ENCODE peak calls at places on chromosomes 1 and 21, in six cellular contexts. One of them, this sample, is unnamed.

GRCh38 chr1:85406887-85407593 is 57.9 kb downstream of the DDAH1 start:
- DNase-seq in uterus: peak
- DNase-seq in body of pancreas: peak
- DNase-seq in thyroid gland: peak
- DNase-seq in tibial nerve: peak
- DNase-seq in K562: no peak
- DNase-seq in this sample: peak

GRCh38 chr1:169043823-169044222 is 62.7 kb upstream of the ATP1B1 start:
- DNase-seq in thyroid gland: no peak
- DNase-seq in body of pancreas: no peak
- DNase-seq in uterus: no peak
- DNase-seq in K562: no peak
- DNase-seq in tibial nerve: no peak
- DNase-seq in this sample: no peak

GRCh38 chr1:3219005-3219724 is 150.2 kb downstream of the PRDM16 start:
- DNase-seq in thyroid gland: peak
- DNase-seq in tibial nerve: peak
- DNase-seq in K562: no peak
- DNase-seq in body of pancreas: peak
- DNase-seq in uterus: peak
- DNase-seq in this sample: peak

GRCh38 chr1:38271116-38271633 is 224.6 kb upstream of the POU3F1 start:
- DNase-seq in thyroid gland: no peak
- DNase-seq in uterus: no peak
- DNase-seq in tibial nerve: no peak
- DNase-seq in K562: no peak
- DNase-seq in body of pancreas: no peak
- DNase-seq in this sample: no peak

GRCh38 chr21:44869860-44870747 is 3.4 kb downstream of the PTTG1IP start:
- DNase-seq in tibial nerve: peak
- DNase-seq in K562: no peak
- DNase-seq in body of pancreas: peak
- DNase-seq in uterus: peak
- DNase-seq in thyroid gland: no peak
- DNase-seq in this sample: peak

GRCh38 chr1:18792747-18793146 is 66.7 kb downstream of the TAS1R2 start:
- DNase-seq in K562: no peak
- DNase-seq in uterus: no peak
- DNase-seq in body of pancreas: no peak
- DNase-seq in tibial nerve: no peak
- DNase-seq in thyroid gland: no peak
- DNase-seq in this sample: no peak

GRCh38 chr1:43921022-43921421 is 12.6 kb upstream of the ARTN start:
- DNase-seq in thyroid gland: no peak
- DNase-seq in uterus: no peak
- DNase-seq in K562: no peak
- DNase-seq in body of pancreas: no peak
- DNase-seq in tibial nerve: no peak
- DNase-seq in this sample: no peak

GRCh38 chr1:100896481-100896982 is 642 bp downstream of the SLC30A7 start:
- DNase-seq in body of pancreas: peak
- DNase-seq in uterus: no peak
- DNase-seq in thyroid gland: peak
- DNase-seq in K562: peak
- DNase-seq in tibial nerve: no peak
- DNase-seq in this sample: peak

GRCh38 chr1:160672789-160673695 is 26.2 kb upstream of the SLAMF1 start:
- DNase-seq in K562: no peak
- DNase-seq in tibial nerve: no peak
- DNase-seq in thyroid gland: no peak
- DNase-seq in uterus: no peak
- DNase-seq in body of pancreas: no peak
- DNase-seq in this sample: no peak

GRCh38 chr1:91806777-91807700 is 78.9 kb downstream of the TGFBR3 start:
- DNase-seq in thyroid gland: no peak
- DNase-seq in body of pancreas: no peak
- DNase-seq in tibial nerve: no peak
- DNase-seq in K562: no peak
- DNase-seq in uterus: no peak
- DNase-seq in this sample: no peak

GRCh38 chr1:2290171-2290578 is 62.1 kb downstream of the SKI start:
- DNase-seq in body of pancreas: no peak
- DNase-seq in K562: peak
- DNase-seq in tibial nerve: no peak
- DNase-seq in uterus: no peak
- DNase-seq in thyroid gland: no peak
- DNase-seq in this sample: no peak

GRCh38 chr1:64318428-64318827 is 115.0 kb downstream of the UBE2U start:
- DNase-seq in K562: no peak
- DNase-seq in tibial nerve: no peak
- DNase-seq in body of pancreas: no peak
- DNase-seq in uterus: no peak
- DNase-seq in thyroid gland: no peak
- DNase-seq in this sample: no peak

GRCh38 chr1:45957684-45958083 is 154.3 kb downstream of the MAST2 start:
- DNase-seq in uterus: no peak
- DNase-seq in body of pancreas: peak
- DNase-seq in thyroid gland: no peak
- DNase-seq in K562: no peak
- DNase-seq in tibial nerve: no peak
- DNase-seq in this sample: no peak

GRCh38 chr1:4176841-4177240 is 276.8 kb upstream of the C1orf174 start:
- DNase-seq in body of pancreas: no peak
- DNase-seq in uterus: no peak
- DNase-seq in K562: no peak
- DNase-seq in thyroid gland: no peak
- DNase-seq in tibial nerve: no peak
- DNase-seq in this sample: no peak

GRCh38 chr21:28111151-28111619 is 881.5 kb downstream of the LTN1 start:
- DNase-seq in K562: no peak
- DNase-seq in body of pancreas: peak
- DNase-seq in thyroid gland: no peak
- DNase-seq in tibial nerve: peak
- DNase-seq in uterus: peak
- DNase-seq in this sample: peak

GRCh38 chr1:94068831-94069648 is 51.9 kb downstream of the ABCA4 start:
- DNase-seq in thyroid gland: peak
- DNase-seq in tibial nerve: no peak
- DNase-seq in K562: no peak
- DNase-seq in body of pancreas: peak
- DNase-seq in uterus: no peak
- DNase-seq in this sample: peak

GRCh38 chr1:204349602-204350001 is 10.1 kb downstream of the PLEKHA6 start:
- DNase-seq in K562: no peak
- DNase-seq in body of pancreas: no peak
- DNase-seq in uterus: no peak
- DNase-seq in tibial nerve: no peak
- DNase-seq in thyroid gland: no peak
- DNase-seq in this sample: no peak

GRCh38 chr1:16206547-16207317 is 5.7 kb downstream of the ARHGEF19 start:
- DNase-seq in K562: peak
- DNase-seq in uterus: peak
- DNase-seq in body of pancreas: peak
- DNase-seq in thyroid gland: peak
- DNase-seq in tibial nerve: peak
- DNase-seq in this sample: peak

GRCh38 chr1:68010094-68010493 is 40.3 kb downstream of the DIRAS3 start:
- DNase-seq in K562: no peak
- DNase-seq in body of pancreas: no peak
- DNase-seq in tibial nerve: no peak
- DNase-seq in uterus: no peak
- DNase-seq in thyroid gland: no peak
- DNase-seq in this sample: no peak

GRCh38 chr1:85417876-85418275 is 47.1 kb downstream of the DDAH1 start:
- DNase-seq in body of pancreas: no peak
- DNase-seq in K562: no peak
- DNase-seq in uterus: no peak
- DNase-seq in tibial nerve: no peak
- DNase-seq in thyroid gland: no peak
- DNase-seq in this sample: no peak

GRCh38 chr21:35927262-35927661 is 133.1 kb downstream of the SETD4 start:
- DNase-seq in tibial nerve: no peak
- DNase-seq in body of pancreas: no peak
- DNase-seq in thyroid gland: no peak
- DNase-seq in K562: no peak
- DNase-seq in uterus: no peak
- DNase-seq in this sample: no peak

GRCh38 chr21:35933466-35933865 is 126.9 kb downstream of the SETD4 start:
- DNase-seq in uterus: peak
- DNase-seq in tibial nerve: peak
- DNase-seq in thyroid gland: peak
- DNase-seq in body of pancreas: peak
- DNase-seq in K562: no peak
- DNase-seq in this sample: peak

GRCh38 chr21:35932232-35932911 is 128.0 kb downstream of the SETD4 start:
- DNase-seq in K562: no peak
- DNase-seq in uterus: peak
- DNase-seq in tibial nerve: peak
- DNase-seq in thyroid gland: peak
- DNase-seq in body of pancreas: peak
- DNase-seq in this sample: peak
- TF ChIP-seq POLR2A in K562: no peak
- TF ChIP-seq POLR2A in uterus: no peak
- TF ChIP-seq POLR2A in tibial nerve: no peak
- TF ChIP-seq POLR2A in thyroid gland: no peak
- TF ChIP-seq POLR2A in body of pancreas: no peak
- TF ChIP-seq POLR2A in this sample: no peak

GRCh38 chr1:199113265-199113869 is 474.5 kb downstream of the PTPRC start:
- DNase-seq in tibial nerve: peak
- DNase-seq in uterus: no peak
- DNase-seq in body of pancreas: peak
- DNase-seq in K562: no peak
- DNase-seq in thyroid gland: no peak
- DNase-seq in this sample: peak
- H3K27ac ChIP-seq in tibial nerve: no peak
- H3K27ac ChIP-seq in uterus: no peak
- H3K27ac ChIP-seq in body of pancreas: no peak
- H3K27ac ChIP-seq in K562: no peak
- H3K27ac ChIP-seq in thyroid gland: no peak
- H3K27ac ChIP-seq in this sample: no peak

GRCh38 chr21:42405064-42406059 is 1.7 kb downstream of the UBASH3A start:
- DNase-seq in K562: no peak
- DNase-seq in uterus: no peak
- DNase-seq in tibial nerve: no peak
- DNase-seq in body of pancreas: no peak
- DNase-seq in thyroid gland: no peak
- DNase-seq in this sample: peak

GRCh38 chr21:42406201-42406601 is 2.5 kb downstream of the UBASH3A start:
- DNase-seq in body of pancreas: no peak
- DNase-seq in tibial nerve: no peak
- DNase-seq in K562: no peak
- DNase-seq in thyroid gland: no peak
- DNase-seq in uterus: no peak
- DNase-seq in this sample: peak

GRCh38 chr21:42406846-42407245 is 3.1 kb downstream of the UBASH3A start:
- DNase-seq in body of pancreas: no peak
- DNase-seq in tibial nerve: no peak
- DNase-seq in K562: no peak
- DNase-seq in uterus: no peak
- DNase-seq in thyroid gland: no peak
- DNase-seq in this sample: no peak

GRCh38 chr21:42403611-42404231 is at the start of gene UBASH3A:
- DNase-seq in uterus: no peak
- DNase-seq in tibial nerve: no peak
- DNase-seq in body of pancreas: no peak
- DNase-seq in K562: peak
- DNase-seq in thyroid gland: no peak
- DNase-seq in this sample: peak

GRCh38 chr21:42404534-42404933 is 832 bp downstream of the UBASH3A start:
- DNase-seq in tibial nerve: no peak
- DNase-seq in K562: no peak
- DNase-seq in thyroid gland: peak
- DNase-seq in uterus: no peak
- DNase-seq in body of pancreas: no peak
- DNase-seq in this sample: no peak
- H3K4me3 ChIP-seq in tibial nerve: no peak
- H3K4me3 ChIP-seq in K562: no peak
- H3K4me3 ChIP-seq in thyroid gland: no peak
- H3K4me3 ChIP-seq in uterus: no peak
- H3K4me3 ChIP-seq in body of pancreas: no peak
- H3K4me3 ChIP-seq in this sample: no peak

DNA sequence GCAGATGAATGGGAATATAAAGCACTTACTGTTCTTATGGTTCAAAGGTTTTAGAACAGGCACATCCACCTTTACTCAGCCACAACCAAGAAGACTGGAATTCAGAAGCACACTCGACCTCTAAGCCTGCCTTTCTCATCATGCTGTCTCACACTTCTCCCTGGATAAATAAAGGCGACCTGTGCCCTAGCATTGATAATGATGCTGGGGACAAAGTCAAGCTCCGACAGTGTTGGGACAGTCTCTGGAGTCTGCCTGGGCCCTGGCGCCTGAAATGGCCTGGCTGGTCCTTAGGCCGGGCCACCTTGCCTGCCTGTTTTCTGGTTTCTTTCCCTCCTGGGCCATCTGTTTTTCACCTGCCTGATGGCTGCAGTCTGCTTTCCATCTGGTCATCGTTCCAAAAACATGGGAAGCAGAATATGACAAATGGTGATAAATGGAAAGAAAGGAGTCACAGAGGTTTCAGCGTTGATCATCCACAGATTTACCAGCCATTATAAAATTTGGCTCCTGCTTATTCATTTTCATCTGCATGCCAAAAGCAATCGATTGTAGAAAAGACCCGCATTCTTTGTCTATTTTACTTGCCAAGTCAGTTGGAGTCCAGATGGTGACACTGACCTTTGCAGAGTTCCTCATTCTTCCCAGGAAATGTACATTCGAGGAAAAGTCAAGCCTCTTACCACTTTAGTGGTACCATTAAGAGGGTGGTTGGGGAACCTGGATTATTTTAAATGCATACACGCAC is 91.2 kb upstream of the KCNJ15 start:
- DNase-seq in K562: no peak
- DNase-seq in body of pancreas: no peak
- DNase-seq in thyroid gland: no peak
- DNase-seq in uterus: no peak
- DNase-seq in tibial nerve: no peak
- DNase-seq in this sample: no peak
- TF ChIP-seq POLR2A in K562: no peak
- TF ChIP-seq POLR2A in body of pancreas: no peak
- TF ChIP-seq POLR2A in thyroid gland: no peak
- TF ChIP-seq POLR2A in uterus: no peak
- TF ChIP-seq POLR2A in tibial nerve: no peak
- TF ChIP-seq POLR2A in this sample: no peak

GRCh38 chr1:39729842-39730241 is 8.8 kb upstream of the PPIE start:
- DNase-seq in K562: no peak
- DNase-seq in uterus: no peak
- DNase-seq in thyroid gland: no peak
- DNase-seq in body of pancreas: no peak
- DNase-seq in tibial nerve: no peak
- DNase-seq in this sample: no peak

GRCh38 chr1:39733161-39733560 is 5.5 kb upstream of the PPIE start:
- DNase-seq in thyroid gland: peak
- DNase-seq in tibial nerve: no peak
- DNase-seq in body of pancreas: peak
- DNase-seq in uterus: no peak
- DNase-seq in K562: no peak
- DNase-seq in this sample: no peak

GRCh38 chr1:39729030-39729429 is 9.7 kb upstream of the PPIE start:
- DNase-seq in K562: no peak
- DNase-seq in body of pancreas: no peak
- DNase-seq in uterus: no peak
- DNase-seq in thyroid gland: no peak
- DNase-seq in tibial nerve: no peak
- DNase-seq in this sample: no peak

GRCh38 chr1:39735731-39736130 is 3.0 kb upstream of the PPIE start:
- DNase-seq in body of pancreas: no peak
- DNase-seq in K562: no peak
- DNase-seq in tibial nerve: no peak
- DNase-seq in uterus: no peak
- DNase-seq in thyroid gland: no peak
- DNase-seq in this sample: no peak

GRCh38 chr1:39732730-39733129 is 6.0 kb upstream of the PPIE start:
- DNase-seq in thyroid gland: no peak
- DNase-seq in K562: no peak
- DNase-seq in uterus: no peak
- DNase-seq in body of pancreas: peak
- DNase-seq in tibial nerve: no peak
- DNase-seq in this sample: no peak
- H3K27ac ChIP-seq in thyroid gland: no peak
- H3K27ac ChIP-seq in K562: no peak
- H3K27ac ChIP-seq in uterus: no peak
- H3K27ac ChIP-seq in body of pancreas: peak
- H3K27ac ChIP-seq in tibial nerve: no peak
- H3K27ac ChIP-seq in this sample: no peak

This sample was measured in transverse colon.